ENCODE peak calls at places on chromosomes 7 and 10, in six cellular contexts. One of them, this sample, is unnamed.

GRCh38 chr10:103456074-103456660 is 2.5 kb downstream of the CALHM1 start:
- DNase-seq in IMR-90: no peak
- DNase-seq in heart left ventricle: no peak
- DNase-seq in body of pancreas: no peak
- DNase-seq in HepG2: no peak
- DNase-seq in spleen: no peak
- DNase-seq in this sample: no peak

GRCh38 chr7:26650081-26650480 is 214.3 kb downstream of the SKAP2 start:
- DNase-seq in HepG2: no peak
- DNase-seq in heart left ventricle: no peak
- DNase-seq in IMR-90: no peak
- DNase-seq in spleen: no peak
- DNase-seq in body of pancreas: no peak
- DNase-seq in this sample: no peak

GRCh38 chr10:17196573-17196972 is 4.9 kb downstream of the TRDMT1 start:
- DNase-seq in spleen: no peak
- DNase-seq in IMR-90: no peak
- DNase-seq in HepG2: no peak
- DNase-seq in heart left ventricle: no peak
- DNase-seq in body of pancreas: no peak
- DNase-seq in this sample: no peak

GRCh38 chr7:117322741-117323584 is at the start of gene WNT2:
- DNase-seq in body of pancreas: no peak
- DNase-seq in spleen: no peak
- DNase-seq in HepG2: no peak
- DNase-seq in heart left ventricle: no peak
- DNase-seq in IMR-90: peak; percentile 22
- DNase-seq in this sample: no peak

GRCh38 chr10:133207627-133208026 is 22.4 kb upstream of the UTF1 start:
- DNase-seq in heart left ventricle: no peak
- DNase-seq in spleen: no peak
- DNase-seq in HepG2: no peak
- DNase-seq in IMR-90: no peak
- DNase-seq in body of pancreas: no peak
- DNase-seq in this sample: no peak

GRCh38 chr7:151038951-151039849 is 9.1 kb upstream of the ASIC3 start:
- DNase-seq in HepG2: peak; percentile 67
- DNase-seq in heart left ventricle: peak; percentile 59
- DNase-seq in body of pancreas: peak; percentile 73
- DNase-seq in spleen: no peak
- DNase-seq in IMR-90: peak; percentile 91
- DNase-seq in this sample: peak; percentile 69

GRCh38 chr10:90179696-90180407 is 478.5 kb downstream of the KIF20B start:
- DNase-seq in spleen: no peak
- DNase-seq in heart left ventricle: no peak
- DNase-seq in body of pancreas: peak; percentile 6
- DNase-seq in IMR-90: peak; percentile 67
- DNase-seq in HepG2: no peak
- DNase-seq in this sample: no peak

GRCh38 chr7:75809396-75809795 is 4.2 kb downstream of the CCL24 start:
- DNase-seq in spleen: no peak
- DNase-seq in IMR-90: no peak
- DNase-seq in heart left ventricle: no peak
- DNase-seq in body of pancreas: no peak
- DNase-seq in HepG2: no peak
- DNase-seq in this sample: no peak

GRCh38 chr10:123485577-123485976 is 180.6 kb upstream of the GPR26 start:
- DNase-seq in IMR-90: no peak
- DNase-seq in HepG2: no peak
- DNase-seq in body of pancreas: no peak
- DNase-seq in heart left ventricle: no peak
- DNase-seq in spleen: no peak
- DNase-seq in this sample: no peak

GRCh38 chr10:32577448-32577847 is 131.5 kb downstream of the CCDC7 start:
- DNase-seq in heart left ventricle: no peak
- DNase-seq in body of pancreas: no peak
- DNase-seq in IMR-90: peak; percentile 9
- DNase-seq in spleen: no peak
- DNase-seq in HepG2: no peak
- DNase-seq in this sample: no peak

GRCh38 chr10:14386202-14386593 is 55.5 kb upstream of the FRMD4A start:
- DNase-seq in heart left ventricle: no peak
- DNase-seq in HepG2: no peak
- DNase-seq in IMR-90: peak; percentile 96
- DNase-seq in spleen: no peak
- DNase-seq in body of pancreas: no peak
- DNase-seq in this sample: no peak

GRCh38 chr10:13890233-13890616 is 303.5 kb downstream of the PRPF18 start:
- DNase-seq in HepG2: no peak
- DNase-seq in heart left ventricle: no peak
- DNase-seq in spleen: no peak
- DNase-seq in body of pancreas: no peak
- DNase-seq in IMR-90: peak; percentile 71
- DNase-seq in this sample: no peak

GRCh38 chr10:86899670-86900276 is 57.6 kb downstream of the MMRN2 start:
- DNase-seq in heart left ventricle: peak; percentile 54
- DNase-seq in spleen: no peak
- DNase-seq in body of pancreas: peak; percentile 80
- DNase-seq in HepG2: peak; percentile 60
- DNase-seq in IMR-90: peak; percentile 71
- DNase-seq in this sample: peak; percentile 66

GRCh38 chr10:84537447-84537931 is 209.1 kb downstream of the CCSER2 start:
- DNase-seq in body of pancreas: peak; percentile 64
- DNase-seq in IMR-90: peak; percentile 59
- DNase-seq in spleen: no peak
- DNase-seq in HepG2: peak; percentile 49
- DNase-seq in heart left ventricle: peak; percentile 58
- DNase-seq in this sample: peak; percentile 49

GRCh38 chr7:98795741-98796493 is 73.9 kb downstream of the TMEM130 start:
- DNase-seq in heart left ventricle: peak; percentile 3
- DNase-seq in spleen: no peak
- DNase-seq in HepG2: no peak
- DNase-seq in IMR-90: no peak
- DNase-seq in body of pancreas: no peak
- DNase-seq in this sample: no peak

GRCh38 chr10:23656735-23657134 is 217.9 kb downstream of the OTUD1 start:
- DNase-seq in body of pancreas: peak; percentile 41
- DNase-seq in heart left ventricle: no peak
- DNase-seq in HepG2: no peak
- DNase-seq in spleen: no peak
- DNase-seq in IMR-90: no peak
- DNase-seq in this sample: no peak

GRCh38 chr10:112950714-112951348 is 784 bp downstream of the TCF7L2 start:
- DNase-seq in IMR-90: peak; percentile 49
- DNase-seq in body of pancreas: peak; percentile 31
- DNase-seq in HepG2: no peak
- DNase-seq in heart left ventricle: peak; percentile 45
- DNase-seq in spleen: peak; percentile 80
- DNase-seq in this sample: peak; percentile 25

GRCh38 chr10:76285012-76285411 is 853.6 kb downstream of the LRMDA start:
- DNase-seq in spleen: no peak
- DNase-seq in body of pancreas: no peak
- DNase-seq in IMR-90: peak; percentile 88
- DNase-seq in heart left ventricle: no peak
- DNase-seq in HepG2: peak; percentile 6
- DNase-seq in this sample: no peak

GRCh38 chr10:45427956-45428338 is 53.9 kb downstream of the ALOX5 start:
- DNase-seq in body of pancreas: no peak
- DNase-seq in HepG2: no peak
- DNase-seq in spleen: no peak
- DNase-seq in IMR-90: no peak
- DNase-seq in heart left ventricle: no peak
- DNase-seq in this sample: no peak

GRCh38 chr10:71964669-71965515 is 697 bp downstream of the CHST3 start:
- DNase-seq in body of pancreas: peak; percentile 51
- DNase-seq in HepG2: no peak
- DNase-seq in spleen: no peak
- DNase-seq in heart left ventricle: peak; percentile 77
- DNase-seq in IMR-90: peak; percentile 76
- DNase-seq in this sample: no peak

GRCh38 chr7:124171068-124171467 is 138.2 kb upstream of the TMEM229A start:
- DNase-seq in HepG2: no peak
- DNase-seq in spleen: no peak
- DNase-seq in body of pancreas: peak; percentile 16
- DNase-seq in heart left ventricle: peak; percentile 25
- DNase-seq in IMR-90: peak; percentile 62
- DNase-seq in this sample: peak; percentile 52
- TF ChIP-seq POLR2A in HepG2: no peak
- TF ChIP-seq POLR2A in spleen: no peak
- TF ChIP-seq POLR2A in body of pancreas: no peak
- TF ChIP-seq POLR2A in heart left ventricle: no peak
- TF ChIP-seq POLR2A in IMR-90: no peak
- TF ChIP-seq POLR2A in this sample: no peak

GRCh38 chr7:35356495-35356894 is 102.6 kb upstream of the TBX20 start:
- DNase-seq in heart left ventricle: peak; percentile 58
- DNase-seq in spleen: no peak
- DNase-seq in HepG2: no peak
- DNase-seq in IMR-90: no peak
- DNase-seq in body of pancreas: no peak
- DNase-seq in this sample: no peak
- H3K27ac ChIP-seq in heart left ventricle: no peak overlapping the region
- H3K27ac ChIP-seq in spleen: no peak overlapping the region
- H3K27ac ChIP-seq in HepG2: no peak overlapping the region
- H3K27ac ChIP-seq in IMR-90: no peak overlapping the region
- H3K27ac ChIP-seq in body of pancreas: no peak overlapping the region
- H3K27ac ChIP-seq in this sample: no peak overlapping the region

DNA sequence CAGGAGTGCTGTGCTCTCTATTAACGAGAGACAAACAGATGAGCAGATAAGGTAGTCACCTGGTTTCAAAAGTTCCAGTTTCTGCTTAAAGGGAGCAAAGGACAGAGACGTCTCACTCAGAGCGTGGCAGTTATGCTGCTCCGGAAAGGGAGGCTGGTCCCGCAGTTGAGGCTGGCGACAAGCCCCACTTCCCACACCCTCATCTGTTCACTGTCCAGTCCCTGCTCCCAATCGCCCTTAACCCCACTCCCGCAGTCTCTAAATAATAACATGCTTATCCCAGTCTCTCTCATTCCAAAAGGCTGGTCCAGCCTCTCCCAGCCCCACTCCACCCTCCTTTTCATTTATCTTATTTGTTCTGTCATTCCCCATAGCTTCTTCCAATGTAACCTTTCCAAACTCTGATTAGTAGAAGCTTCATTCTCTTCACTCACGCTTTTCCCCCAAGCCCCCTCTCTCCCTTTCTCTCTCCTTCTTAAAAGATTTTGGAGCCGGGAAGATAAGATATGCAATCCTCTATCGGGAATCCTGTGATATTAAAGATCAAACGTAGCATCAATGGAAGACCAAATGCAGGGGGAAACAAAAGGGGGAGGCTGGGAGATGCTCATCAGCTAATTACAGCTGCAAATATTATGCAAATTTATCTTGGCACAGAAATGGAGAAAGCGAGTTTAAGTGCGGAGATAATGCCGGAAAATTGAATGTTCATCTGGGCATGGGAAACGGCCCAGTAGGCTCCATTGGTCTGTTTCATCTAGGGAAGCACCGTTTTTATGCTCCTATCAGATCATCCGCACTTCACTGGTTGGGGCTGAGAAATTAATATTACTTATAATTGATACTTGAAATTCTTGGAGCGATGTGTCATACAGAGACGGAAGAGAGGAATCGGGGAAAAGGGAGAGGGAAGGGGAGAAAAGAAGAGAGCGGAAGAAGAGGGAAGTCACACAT is 16.3 kb upstream of the GATA3 start:
- DNase-seq in spleen: no peak
- DNase-seq in HepG2: no peak
- DNase-seq in IMR-90: no peak
- DNase-seq in heart left ventricle: no peak
- DNase-seq in body of pancreas: no peak
- DNase-seq in this sample: no peak
- H3K27me3 ChIP-seq in spleen: peaks cover 22% of the 10 kb centered on the region
- H3K27me3 ChIP-seq in HepG2: peaks cover 24% of the 10 kb centered on the region
- H3K27me3 ChIP-seq in IMR-90: peaks cover 95% of the 10 kb centered on the region
- H3K27me3 ChIP-seq in heart left ventricle: peaks cover 100% of the 10 kb centered on the region
- H3K27me3 ChIP-seq in body of pancreas: peaks cover 7% of the 10 kb centered on the region
- H3K27me3 ChIP-seq in this sample: peaks cover 23% of the 10 kb centered on the region

GRCh38 chr7:37341033-37341630 is 107.5 kb downstream of the ELMO1 start:
- DNase-seq in body of pancreas: no peak
- DNase-seq in HepG2: no peak
- DNase-seq in heart left ventricle: no peak
- DNase-seq in spleen: no peak
- DNase-seq in IMR-90: no peak
- DNase-seq in this sample: no peak

GRCh38 chr7:37332218-37333016 is 116.2 kb downstream of the ELMO1 start:
- DNase-seq in heart left ventricle: no peak
- DNase-seq in IMR-90: no peak
- DNase-seq in HepG2: no peak
- DNase-seq in spleen: no peak
- DNase-seq in body of pancreas: no peak
- DNase-seq in this sample: no peak

GRCh38 chr7:37333075-37333474 is 115.6 kb downstream of the ELMO1 start:
- DNase-seq in spleen: no peak
- DNase-seq in HepG2: no peak
- DNase-seq in IMR-90: no peak
- DNase-seq in body of pancreas: no peak
- DNase-seq in heart left ventricle: no peak
- DNase-seq in this sample: no peak

GRCh38 chr7:37337522-37337921 is 111.1 kb downstream of the ELMO1 start:
- DNase-seq in body of pancreas: no peak
- DNase-seq in heart left ventricle: no peak
- DNase-seq in IMR-90: no peak
- DNase-seq in HepG2: no peak
- DNase-seq in spleen: no peak
- DNase-seq in this sample: no peak

GRCh38 chr7:37336259-37336658 is 112.4 kb downstream of the ELMO1 start:
- DNase-seq in spleen: no peak
- DNase-seq in heart left ventricle: no peak
- DNase-seq in body of pancreas: peak; percentile 44
- DNase-seq in HepG2: no peak
- DNase-seq in IMR-90: no peak
- DNase-seq in this sample: no peak
- TF ChIP-seq POLR2A in spleen: no peak
- TF ChIP-seq POLR2A in heart left ventricle: no peak
- TF ChIP-seq POLR2A in body of pancreas: no peak
- TF ChIP-seq POLR2A in HepG2: no peak
- TF ChIP-seq POLR2A in IMR-90: no peak
- TF ChIP-seq POLR2A in this sample: no peak

This sample was measured in right lobe of liver.